ENCODE peak calls at places on chromosomes 7 and 10, in five cellular contexts. K is prostate gland, V is GM23338, A is endothelial cell of umbilical vein, M is transverse colon. H is an unnamed sample.

GRCh38 chr7:142334806-142335205 is 76.9 kb upstream of the PRSS58 start:
- DNase-seq in K (no peak), V (no peak), A (no peak), M (no peak), H (no peak)

GRCh38 chr7:47654672-47655340 is 72.9 kb upstream of the TNS3 start:
- DNase-seq in K (no peak), V (peak), A (no peak), M (no peak), H (no peak)

GRCh38 chr10:122282909-122283308 is 11.8 kb downstream of the BTBD16 start:
- DNase-seq in K (no peak), V (no peak), A (no peak), M (no peak), H (no peak)

GRCh38 chr7:435518-436366 is 83.9 kb downstream of the PDGFA start:
- DNase-seq in K (peak), V (no peak), A (peak), M (peak), H (no peak)

GRCh38 chr10:51168086-51168815 is 94.0 kb downstream of the PRKG1 start:
- DNase-seq in K (no peak), V (no peak), A (no peak), M (no peak), H (no peak)

GRCh38 chr10:133154996-133155778 is 4.8 kb upstream of the KNDC1 start:
- DNase-seq in K (no peak), V (no peak), A (no peak), M (no peak), H (no peak)

GRCh38 chr7:17357952-17358351 is 59.5 kb downstream of the AHR start:
- DNase-seq in K (no peak), V (peak), A (no peak), M (no peak), H (no peak)

GRCh38 chr10:3624367-3624766 is 160.6 kb downstream of the KLF6 start:
- DNase-seq in K (no peak), V (peak), A (no peak), M (no peak), H (no peak)

GRCh38 chr7:147523056-147523455 is 1067.5 kb upstream of the C7orf33 start:
- DNase-seq in K (no peak), V (no peak), A (no peak), M (no peak), H (no peak)

GRCh38 chr7:106045592-106045991 is 66.5 kb downstream of the SYPL1 start:
- DNase-seq in K (no peak), V (no peak), A (no peak), M (no peak), H (no peak)

GRCh38 chr7:106644999-106645398 is 16.0 kb downstream of the CCDC71L start:
- DNase-seq in K (no peak), V (no peak), A (no peak), M (no peak), H (no peak)

DNA sequence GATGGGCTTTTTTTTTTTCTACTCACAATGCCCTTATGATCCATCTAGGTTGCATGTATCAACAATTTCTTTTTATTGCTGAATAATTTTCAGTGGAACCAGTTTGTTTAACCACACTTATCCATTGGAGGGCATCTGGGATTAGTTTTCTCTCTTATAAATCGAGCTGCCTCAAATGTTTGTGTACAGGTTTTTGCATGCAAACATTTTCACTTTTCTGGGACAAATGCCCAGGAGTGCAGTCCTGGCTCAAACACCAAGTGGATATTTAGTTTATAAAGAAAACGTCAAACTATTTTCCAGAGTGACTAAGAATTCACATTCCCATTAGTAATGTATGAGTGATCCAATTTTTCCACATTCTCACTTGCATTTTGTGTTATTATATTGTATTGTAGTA is 313.4 kb downstream of the CXCL12 start:
- DNase-seq in K (no peak), V (no peak), A (no peak), M (no peak), H (no peak)
- H3K27ac ChIP-seq in K (no peak), V (no peak), A (no peak), M (no peak), H (no peak)

DNA sequence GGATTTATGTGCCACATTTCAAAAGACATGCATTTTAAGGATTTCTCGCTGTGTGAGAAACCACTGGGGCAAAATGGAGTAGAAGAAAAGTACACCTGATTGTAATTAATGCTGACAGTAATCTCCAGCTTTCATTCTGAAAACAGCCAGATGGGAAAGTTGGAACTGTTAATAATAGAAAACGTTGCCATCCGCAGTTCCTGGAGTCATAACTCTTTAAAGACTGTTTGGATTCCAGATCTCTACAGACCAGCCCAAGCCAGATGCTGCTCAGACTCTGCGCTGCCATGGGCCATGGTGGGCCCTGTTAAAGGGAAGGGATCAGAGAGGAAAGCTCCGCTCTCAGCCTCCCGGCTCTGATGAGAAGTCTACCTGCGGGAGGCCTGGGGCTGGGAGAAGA is 217.0 kb upstream of the GLI3 start:
- DNase-seq in K (no peak), V (no peak), A (no peak), M (no peak), H (peak)
- TF ChIP-seq POLR2AphosphoS5 in K (no peak), V (no peak), A (no peak), M (peak), H (no peak)

DNA sequence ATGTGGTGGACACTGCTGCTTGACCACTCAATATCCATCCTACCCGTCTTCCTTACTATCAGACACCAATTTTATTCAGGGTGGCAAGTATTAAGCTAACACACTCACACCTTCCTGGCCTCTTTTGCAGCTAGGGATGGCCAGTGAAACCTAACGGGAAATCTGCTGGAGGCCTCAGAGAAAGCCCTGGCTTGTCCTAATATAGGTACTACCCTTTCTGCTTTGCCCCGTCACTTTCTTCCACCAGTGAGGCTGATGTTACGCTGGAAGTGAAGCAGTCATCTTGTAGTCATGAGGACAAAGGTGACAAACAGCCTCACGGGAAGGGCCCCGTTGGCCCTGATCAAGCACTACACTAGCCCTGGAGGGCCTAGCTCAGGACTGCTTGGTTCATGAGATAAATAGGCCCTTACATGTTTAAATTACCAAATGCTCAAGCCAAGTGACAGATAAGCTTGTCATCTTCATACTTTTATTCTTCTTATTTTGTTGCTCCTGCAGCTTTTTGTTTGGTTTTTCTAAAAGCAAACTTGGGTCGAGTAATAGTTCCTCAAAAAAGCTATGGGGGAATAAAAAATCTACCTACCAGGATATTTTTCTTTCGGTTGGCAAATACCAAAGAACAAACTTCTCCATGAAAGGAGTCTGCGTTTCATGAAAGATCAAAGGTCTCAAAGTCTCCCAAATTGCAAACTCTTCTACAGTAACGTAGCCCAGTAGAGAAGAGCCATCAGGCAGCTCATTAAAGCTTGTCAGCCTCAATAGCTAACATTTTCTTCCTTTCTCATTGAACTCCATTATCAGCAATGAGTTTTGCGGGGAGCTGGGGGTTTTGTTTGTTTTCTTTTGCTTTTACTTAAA is 17.5 kb downstream of the CREB3L2 start:
- DNase-seq in K (no peak), V (no peak), A (no peak), M (no peak), H (no peak)
- H3K27ac ChIP-seq in K (peak), V (peak), A (no peak), M (peak), H (peak)

GRCh38 chr7:99406557-99406956 is 1.8 kb downstream of the PDAP1 start:
- DNase-seq in K (no peak), V (no peak), A (no peak), M (no peak), H (no peak)

GRCh38 chr7:99408347-99409191 is at the start of the genes BUD31 and PDAP1:
- DNase-seq in K (peak), V (peak), A (peak), M (peak), H (peak)

GRCh38 chr7:99409814-99410213 is 1.0 kb downstream of the BUD31 start:
- DNase-seq in K (no peak), V (no peak), A (no peak), M (no peak), H (no peak)

GRCh38 chr7:99409192-99409572 is 413 bp downstream of the BUD31 start:
- DNase-seq in K (no peak), V (no peak), A (no peak), M (no peak), H (no peak)

DNA sequence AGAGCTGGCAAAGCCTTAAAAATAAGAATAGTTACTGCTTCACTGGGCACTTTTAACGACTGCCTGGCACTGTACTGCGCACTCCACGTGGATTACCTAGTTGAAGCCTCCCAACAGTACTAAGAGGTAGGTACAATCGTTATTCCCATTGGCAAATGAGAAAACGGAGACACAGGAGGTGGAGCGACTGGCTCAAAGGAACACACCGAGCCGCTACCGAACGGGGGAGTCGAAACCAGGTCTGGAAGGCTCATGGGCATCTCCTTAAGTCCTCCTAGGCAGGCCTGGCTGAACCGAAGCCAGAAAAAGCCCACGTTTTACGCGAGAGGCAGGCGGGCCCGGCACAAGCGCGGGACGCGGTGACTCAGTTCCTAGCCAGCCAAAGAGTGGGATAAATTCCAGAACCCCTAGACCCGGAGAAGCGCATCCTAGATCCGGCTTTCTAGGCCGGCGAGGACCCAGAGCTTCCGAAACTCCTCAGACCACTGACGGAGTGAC is 499 bp downstream of the PDAP1 start:
- DNase-seq in K (no peak), V (peak), A (peak), M (peak), H (no peak)
- TF ChIP-seq POLR2AphosphoS5 in K (no peak), V (no peak), A (peak), M (no peak), H (no peak)

GRCh38 chr10:125162181-125162906 is 2.0 kb upstream of the CTBP2 start:
- DNase-seq in K (peak), V (peak), A (no peak), M (no peak), H (no peak)
- H3K27ac ChIP-seq in K (peak), V (peak), A (no peak), M (peak), H (peak)

GRCh38 chr7:77417801-77418200 is 1.7 kb upstream of the GSAP start:
- DNase-seq in K (no peak), V (no peak), A (no peak), M (no peak), H (no peak)

GRCh38 chr7:77416621-77417371 is 647 bp upstream of the GSAP start:
- DNase-seq in K (no peak), V (no peak), A (peak), M (no peak), H (no peak)

GRCh38 chr7:77415474-77415821 is 701 bp downstream of the GSAP start:
- DNase-seq in K (peak), V (peak), A (no peak), M (peak), H (no peak)

GRCh38 chr7:77413861-77414424 is 2.2 kb downstream of the GSAP start:
- DNase-seq in K (no peak), V (peak), A (peak), M (no peak), H (no peak)

GRCh38 chr7:77415822-77416620 is at the start of gene GSAP:
- DNase-seq in K (peak), V (peak), A (peak), M (peak), H (no peak)
- TF ChIP-seq POLR2AphosphoS5 in K (no peak), V (no peak), A (no peak), M (no peak), H (no peak)